ENCODE peak calls at places on chromosomes 6 and 20, in six cellular contexts. F, W, D, H, S and C are unnamed samples.

GRCh38 chr6:90885611-90886056 is 298.8 kb upstream of the MAP3K7 start:
- DNase-seq in F (no peak), W (no peak), D (no peak), H (no peak), S (peak; percentile 45), C (peak; percentile 40)

GRCh38 chr6:11083491-11083890 is 10.1 kb upstream of the SMIM13 start:
- DNase-seq in F (peak; percentile 72), W (no peak), D (peak; percentile 89), H (no peak), S (no peak), C (peak; percentile 19)

GRCh38 chr6:4613795-4614194 is 162.4 kb upstream of the CDYL start:
- DNase-seq in F (no peak), W (no peak), D (no peak), H (no peak), S (no peak), C (no peak)

GRCh38 chr6:17448165-17448564 is 54.8 kb downstream of the CAP2 start:
- DNase-seq in F (peak; percentile 20), W (no peak), D (peak; percentile 53), H (no peak), S (no peak), C (no peak)

GRCh38 chr6:158519354-158519753 is 40.5 kb upstream of the TMEM181 start:
- DNase-seq in F (no peak), W (no peak), D (no peak), H (no peak), S (no peak), C (no peak)

GRCh38 chr6:135922170-135922569 is 70.7 kb downstream of the PDE7B start:
- DNase-seq in F (peak; percentile 89), W (no peak), D (peak; percentile 98), H (peak; percentile 23), S (peak; percentile 80), C (peak; percentile 47)

GRCh38 chr20:63534427-63534830 is 2.7 kb downstream of the PTK6 start:
- DNase-seq in F (no peak), W (no peak), D (no peak), H (no peak), S (no peak), C (no peak)

GRCh38 chr6:161273356-161273751 is 507 bp downstream of the AGPAT4 start:
- DNase-seq in F (peak; percentile 84), W (peak; percentile 80), D (peak; percentile 48), H (no peak), S (peak; percentile 85), C (no peak)

GRCh38 chr6:159008656-159009288 is 8.8 kb upstream of the RSPH3 start:
- DNase-seq in F (peak; percentile 38), W (no peak), D (peak; percentile 28), H (no peak), S (peak; percentile 25), C (peak; percentile 79)

GRCh38 chr6:102679844-102680243 is 1286.3 kb downstream of the GRIK2 start:
- DNase-seq in F (no peak), W (no peak), D (no peak), H (no peak), S (no peak), C (peak; percentile 66)

GRCh38 chr6:142551145-142551811 is 249.5 kb downstream of the ADGRG6 start:
- DNase-seq in F (no peak), W (no peak), D (no peak), H (no peak), S (peak; percentile 23), C (no peak)

GRCh38 chr6:5673016-5673415 is 333.7 kb downstream of the NRN1 start:
- DNase-seq in F (no peak), W (no peak), D (no peak), H (no peak), S (no peak), C (peak; percentile 15)
- H3K18ac ChIP-seq in F (peak overlapping the region; percentile 77), W (no peak overlapping the region), D (no peak overlapping the region), H (no peak overlapping the region), S (no peak overlapping the region), C (no peak overlapping the region)

GRCh38 chr6:113969888-113970807 is 800 bp downstream of the HDAC2 start:
- DNase-seq in F (peak; percentile 64), W (peak; percentile 58), D (peak; percentile 35), H (no peak), S (peak; percentile 80), C (peak; percentile 38)
- H2AK5ac ChIP-seq in F (peak overlapping the region; percentile 58), W (peak overlapping the region; percentile 98), D (peak overlapping the region; percentile 48), H (peak overlapping the region; percentile 33), S (no peak overlapping the region), C (peak overlapping the region; percentile 0)

GRCh38 chr20:57698867-57699275 is 10.9 kb downstream of the PMEPA1 start:
- DNase-seq in F (peak; percentile 37), W (no peak), D (no peak), H (no peak), S (no peak), C (no peak)
- H3K4me3 ChIP-seq in F (no peak overlapping the region), W (no peak overlapping the region), D (no peak overlapping the region), H (no peak overlapping the region), S (no peak overlapping the region), C (no peak overlapping the region)

GRCh38 chr20:5127204-5127858 is 523 bp downstream of the CDS2 start:
- DNase-seq in F (peak; percentile 66), W (peak; percentile 15), D (peak; percentile 56), H (no peak), S (peak; percentile 85), C (peak; percentile 41)
- H3K18ac ChIP-seq in F (peak overlapping the region; percentile 82), W (peak overlapping the region; percentile 97), D (peak overlapping the region; percentile 63), H (peak overlapping the region; percentile 75), S (peak overlapping the region; percentile 62), C (peak overlapping the region; percentile 97)